ENCODE peak calls at places on chromosomes 16 and 17, in six cellular contexts. V, J, F, B, N and E are unnamed samples.

GRCh38 chr17:75088902-75089417 is 1.2 kb downstream of the SLC16A5 start:
- DNase-seq in J (peak; percentile 60), V (no peak), B (peak; percentile 38), F (no peak), N (no peak), E (no peak)

GRCh38 chr17:20009052-20009301 is 182 bp upstream of the SPECC1 start:
- DNase-seq in B (peak; percentile 45), N (no peak), F (no peak), V (no peak), J (no peak), E (peak; percentile 80)

GRCh38 chr17:67994827-67995567 is 1.3 kb downstream of the C17orf58 start:
- DNase-seq in F (peak; percentile 83), V (no peak), N (no peak), B (peak; percentile 88), J (peak; percentile 25), E (no peak)

GRCh38 chr17:40417258-40417608 is 463 bp downstream of the TOP2A start:
- DNase-seq in B (peak; percentile 6), F (peak; percentile 5), N (no peak), V (no peak), J (no peak), E (no peak)

GRCh38 chr17:28760987-28761562 is 17.3 kb downstream of the TRAF4 start:
- DNase-seq in B (peak; percentile 57), V (no peak), N (no peak), J (peak; percentile 87), F (peak; percentile 66), E (no peak)

GRCh38 chr16:86809458-86809955 is 231.2 kb downstream of the FOXL1 start:
- DNase-seq in B (peak; percentile 63), J (no peak), V (no peak), F (peak; percentile 95), N (no peak), E (no peak)

GRCh38 chr17:48960834-48961515 is 7.4 kb downstream of the GIP start:
- DNase-seq in J (no peak), F (no peak), V (no peak), N (no peak), B (no peak), E (no peak)

GRCh38 chr17:81417879-81418709 is 22.8 kb downstream of the BAHCC1 start:
- DNase-seq in F (no peak), B (no peak), N (no peak), V (no peak), J (no peak), E (no peak)

GRCh38 chr16:56409195-56409594 is 16.1 kb downstream of the AMFR start:
- DNase-seq in V (no peak), N (no peak), F (peak; percentile 47), J (no peak), B (peak; percentile 7), E (no peak)

GRCh38 chr16:30561212-30561816 is 3.1 kb upstream of the ZNF764 start:
- DNase-seq in B (no peak), N (no peak), V (no peak), F (no peak), J (peak; percentile 39), E (no peak)

GRCh38 chr17:80678621-80679020 is 134.0 kb downstream of the RPTOR start:
- DNase-seq in F (peak; percentile 91), V (no peak), N (no peak), J (no peak), B (peak; percentile 20), E (peak; percentile 68)

GRCh38 chr17:20010099-20010863 is 1.1 kb downstream of the SPECC1 start:
- DNase-seq in J (peak; percentile 45), F (peak; percentile 61), V (no peak), N (no peak), B (peak; percentile 63), E (peak; percentile 74)

GRCh38 chr16:11391576-11391975 is 46.3 kb downstream of the RMI2 start:
- DNase-seq in V (no peak), B (no peak), F (no peak), J (peak; percentile 91), N (no peak), E (no peak)

GRCh38 chr16:84246679-84247077 is 6.9 kb upstream of the KCNG4 start:
- DNase-seq in F (no peak), N (no peak), J (no peak), V (no peak), B (no peak), E (no peak)

GRCh38 chr17:78493455-78494188 is 83.6 kb downstream of the DNAH17 start:
- DNase-seq in N (no peak), F (no peak), V (no peak), J (no peak), B (no peak), E (no peak)

GRCh38 chr16:29811896-29812665 is at the start of gene PRRT2:
- DNase-seq in B (no peak), F (peak; percentile 43), J (no peak), N (peak; percentile 59), V (no peak), E (peak; percentile 84)

GRCh38 chr17:54666559-54666958 is 234.1 kb upstream of the TOM1L1 start:
- DNase-seq in B (no peak), J (no peak), F (no peak), N (no peak), V (no peak), E (no peak)

GRCh38 chr17:8935194-8935593 is 30.3 kb downstream of the PIK3R5 start:
- DNase-seq in N (no peak), V (no peak), J (no peak), B (no peak), F (no peak), E (no peak)

GRCh38 chr17:10286324-10286723 is 86.5 kb downstream of the MYH13 start:
- DNase-seq in J (no peak), F (no peak), B (no peak), N (no peak), V (no peak), E (no peak)

GRCh38 chr16:11852092-11852809 is 909 bp upstream of the RSL1D1 start:
- DNase-seq in F (peak; percentile 37), V (no peak), J (no peak), B (no peak), N (no peak), E (no peak)

GRCh38 chr17:57954421-57955182 is 610 bp downstream of the CUEDC1 start:
- DNase-seq in F (peak; percentile 46), V (no peak), J (peak; percentile 50), B (peak; percentile 63), N (peak; percentile 29), E (peak; percentile 37)

GRCh38 chr16:53549970-53550406 is 47.0 kb upstream of the AKTIP start:
- DNase-seq in J (peak; percentile 57), F (peak; percentile 82), N (no peak), V (no peak), B (peak; percentile 77), E (peak; percentile 30)

GRCh38 chr17:11293480-11293879 is 52.5 kb downstream of the SHISA6 start:
- DNase-seq in F (no peak), B (no peak), N (no peak), V (no peak), J (no peak), E (no peak)

GRCh38 chr17:74659898-74660297 is 36.4 kb upstream of the CD300E start:
- DNase-seq in N (no peak), F (no peak), J (no peak), V (no peak), B (no peak), E (no peak)

GRCh38 chr17:40329981-40330794 is 21.2 kb downstream of the RARA start:
- DNase-seq in F (no peak), V (no peak), J (peak; percentile 76), N (no peak), B (no peak), E (no peak)

GRCh38 chr17:39118674-39119419 is 32.6 kb downstream of the PLXDC1 start:
- DNase-seq in V (no peak), B (no peak), N (no peak), J (no peak), F (no peak), E (no peak)

GRCh38 chr17:48054238-48055185 is 6.4 kb downstream of the NFE2L1 start:
- DNase-seq in F (peak; percentile 60), J (peak; percentile 53), N (peak; percentile 66), V (no peak), B (peak; percentile 46), E (peak; percentile 89)

GRCh38 chr17:78206298-78206697 is 7.8 kb upstream of the BIRC5 start:
- DNase-seq in V (no peak), B (no peak), J (no peak), N (no peak), F (no peak), E (no peak)